ENCODE peak calls at places on chromosome 22, in four cellular contexts. Z is upper lobe of left lung, M is HepG2, R is GM12878. N is an unnamed sample.

GRCh38 chr22:19359554-19360299 is 68.2 kb upstream of the CLTCL1 start:
- ATAC-seq in M (no peak), Z (no peak), R (peak; percentile 15), N (no peak)

GRCh38 chr22:29205598-29206371 is at the start of gene EMID1:
- ATAC-seq in Z (peak; percentile 41), M (peak; percentile 73), R (peak; percentile 1), N (peak; percentile 65)

GRCh38 chr22:33861216-33861875 is 58.9 kb downstream of the LARGE1 start:
- ATAC-seq in Z (peak; percentile 14), M (no peak), R (no peak), N (no peak)

GRCh38 chr22:39284983-39285382 is 34.4 kb downstream of the RPL3 start:
- ATAC-seq in R (no peak), Z (no peak), M (no peak), N (no peak)

GRCh38 chr22:20239063-20239950 is 28.8 kb downstream of the RTN4R start:
- ATAC-seq in M (no peak), Z (peak; percentile 41), R (peak; percentile 7), N (no peak)

GRCh38 chr22:29014301-29014700 is 47.3 kb downstream of the C22orf31 start:
- ATAC-seq in R (no peak), Z (no peak), M (no peak), N (no peak)

GRCh38 chr22:47850644-47851151 is 1088.2 kb downstream of the TBC1D22A start:
- ATAC-seq in M (no peak), Z (no peak), R (no peak), N (no peak)

GRCh38 chr22:32261306-32261705 is 6.2 kb upstream of the SLC5A4 start:
- ATAC-seq in M (no peak), Z (no peak), R (no peak), N (no peak)

GRCh38 chr22:43187171-43188099 is 501 bp upstream of the TTLL12 start:
- ATAC-seq in Z (peak; percentile 96), R (peak; percentile 96), M (peak; percentile 86), N (peak; percentile 96)

GRCh38 chr22:39013923-39014722 is at the start of gene APOBEC3C:
- ATAC-seq in Z (peak; percentile 98), R (peak; percentile 97), M (peak; percentile 94), N (peak; percentile 96)

GRCh38 chr22:19751497-19752245 is 8.9 kb upstream of the TBX1 start:
- ATAC-seq in M (no peak), R (no peak), Z (no peak), N (no peak)

GRCh38 chr22:28034760-28035401 is 115.8 kb upstream of the PITPNB start:
- ATAC-seq in Z (peak; percentile 52), R (no peak), M (no peak), N (peak; percentile 71)

GRCh38 chr22:27863001-27863400 is 56.1 kb downstream of the PITPNB start:
- ATAC-seq in R (no peak), Z (no peak), M (no peak), N (no peak)

GRCh38 chr22:30290679-30291333 is 1.5 kb upstream of the CASTOR1 start:
- ATAC-seq in M (peak; percentile 14), R (no peak), Z (peak; percentile 8), N (peak; percentile 59)

GRCh38 chr22:30288414-30289125 is 735 bp downstream of the CASTOR1 start:
- ATAC-seq in M (no peak), Z (no peak), R (no peak), N (no peak)

GRCh38 chr22:30289980-30290313 is 642 bp upstream of the CASTOR1 start:
- ATAC-seq in Z (peak; percentile 1), M (peak; percentile 27), R (peak; percentile 36), N (peak; percentile 14)

GRCh38 chr22:30290318-30290678 is 993 bp upstream of the CASTOR1 start:
- ATAC-seq in R (peak; percentile 18), Z (no peak), M (no peak), N (no peak)

GRCh38 chr22:30289126-30289979 is at the start of gene CASTOR1:
- ATAC-seq in R (peak; percentile 83), M (peak; percentile 78), Z (peak; percentile 95), N (peak; percentile 89)
- TF ChIP-seq EP300 in R (no peak), M (no peak), Z (no peak), N (no peak)

GRCh38 chr22:18091916-18092526 is 14.2 kb downstream of the PEX26 start:
- ATAC-seq in R (peak; percentile 64), Z (peak; percentile 94), M (peak; percentile 90), N (peak; percentile 84)
- H3K4me3 ChIP-seq in R (peak overlapping the region; percentile 47), Z (peak overlapping the region; percentile 17), M (peak overlapping the region; percentile 65), N (peak overlapping the region; percentile 41)

GRCh38 chr22:22587577-22588188 is 28.6 kb upstream of the PRAME start:
- ATAC-seq in R (no peak), M (no peak), Z (no peak), N (no peak)
- H3K27me3 ChIP-seq in R (no peaks in the 10 kb centered on the region), M (peaks cover 2% of the 10 kb centered on the region), Z (no peaks in the 10 kb centered on the region), N (peaks cover 46% of the 10 kb centered on the region)

DNA sequence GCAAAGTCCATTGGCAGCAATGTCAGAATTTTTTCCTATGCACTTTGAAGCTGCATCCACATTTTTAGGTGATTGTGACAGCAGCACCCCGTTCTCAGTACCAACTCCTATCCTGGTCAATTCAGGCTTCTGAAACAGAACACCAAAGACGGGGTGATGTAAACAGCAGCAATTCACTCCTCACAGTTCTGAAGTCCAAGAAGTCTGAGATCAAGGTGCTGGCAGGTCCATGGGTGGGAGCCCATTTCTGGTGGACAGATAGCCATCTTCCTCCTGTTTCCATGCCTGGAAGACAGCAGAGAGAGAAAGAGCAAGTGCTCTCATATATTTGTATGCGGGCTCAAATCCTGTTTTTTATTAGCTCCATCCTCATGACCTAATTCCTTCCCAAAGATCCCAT is 471.2 kb downstream of the BRD1 start:
- ATAC-seq in R (no peak), M (no peak), Z (no peak), N (no peak)
- TF ChIP-seq EP300 in R (no peak), M (no peak), Z (no peak), N (no peak)

DNA sequence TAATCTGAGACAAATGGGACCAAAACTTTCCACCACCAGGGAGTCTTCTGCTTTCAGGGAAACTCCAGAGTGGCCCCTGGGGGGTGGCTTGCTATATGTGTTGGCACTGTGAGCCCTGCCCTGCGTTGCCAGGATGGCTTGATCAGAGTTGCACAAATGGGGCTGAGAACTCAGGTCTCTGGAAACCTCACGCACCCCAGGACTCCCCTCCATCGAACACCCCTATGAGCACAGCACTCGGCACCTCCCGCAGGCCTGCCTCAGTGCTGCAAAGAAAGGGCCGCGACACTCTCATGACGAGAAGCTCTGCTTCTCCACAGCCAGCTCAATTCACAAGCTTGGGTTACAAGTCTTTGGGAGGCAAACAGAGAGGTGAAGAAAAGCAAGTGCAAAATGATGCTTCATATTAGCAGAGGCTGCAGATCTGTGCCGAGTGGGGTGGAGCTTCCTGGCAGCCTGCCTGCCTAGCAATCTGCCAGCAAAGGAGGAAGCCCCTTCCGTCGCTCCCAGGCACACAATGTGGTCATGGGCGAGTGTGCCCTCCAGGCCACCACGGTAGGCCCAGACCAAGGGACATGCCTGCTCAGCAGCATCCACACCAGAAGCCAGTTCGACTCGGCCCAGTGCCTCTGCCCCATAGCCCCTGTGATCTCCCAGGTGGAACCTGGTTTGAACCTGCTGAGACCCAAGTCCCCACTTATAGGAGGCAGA is 55.7 kb downstream of the MYH9 start:
- ATAC-seq in R (peak; percentile 45), Z (peak; percentile 58), M (no peak), N (no peak)
- H3K4me3 ChIP-seq in R (peak overlapping the region; percentile 59), Z (peak overlapping the region; percentile 2), M (no peak overlapping the region), N (no peak overlapping the region)

GRCh38 chr22:31228425-31228824 is 16.3 kb downstream of the LIMK2 start:
- ATAC-seq in R (no peak), Z (no peak), M (no peak), N (no peak)
- H3K27me3 ChIP-seq in R (no peaks in the 10 kb centered on the region), Z (no peaks in the 10 kb centered on the region), M (no peaks in the 10 kb centered on the region), N (no peaks in the 10 kb centered on the region)

GRCh38 chr22:30235687-30236170 is 10.8 kb downstream of the LIF start:
- ATAC-seq in M (peak; percentile 17), Z (no peak), R (no peak), N (no peak)
- TF ChIP-seq EP300 in M (no peak), Z (no peak), R (no peak), N (no peak)

GRCh38 chr22:35115515-35115914 is 49.6 kb downstream of the ISX start:
- ATAC-seq in Z (no peak), R (no peak), M (no peak), N (no peak)

GRCh38 chr22:35114296-35114980 is 48.5 kb downstream of the ISX start:
- ATAC-seq in R (no peak), Z (no peak), M (no peak), N (peak; percentile 38)

GRCh38 chr22:35113341-35113740 is 47.4 kb downstream of the ISX start:
- ATAC-seq in M (no peak), Z (no peak), R (no peak), N (no peak)

GRCh38 chr22:35109613-35110012 is 43.7 kb downstream of the ISX start:
- ATAC-seq in Z (no peak), M (no peak), R (no peak), N (no peak)

GRCh38 chr22:35111244-35111643 is 45.3 kb downstream of the ISX start:
- ATAC-seq in Z (no peak), M (no peak), R (no peak), N (no peak)
- H3K4me3 ChIP-seq in Z (no peak overlapping the region), M (no peak overlapping the region), R (no peak overlapping the region), N (no peak overlapping the region)